ENCODE peak calls at places on chromosomes 11 and 22, in eight cellular contexts. W, U, X, L, M, Z, F and B are unnamed samples.

GRCh38 chr11:58142781-58143180 is 17.5 kb upstream of the OR9I1 start:
- DNase-seq in W (no peak), U (no peak), X (no peak), L (no peak), M (no peak), Z (no peak), F (no peak), B (no peak)

GRCh38 chr22:20580179-20580578 is 72.8 kb downstream of the MED15 start:
- DNase-seq in W (no peak), U (no peak), X (peak; percentile 77), L (no peak), M (no peak), Z (no peak), F (no peak), B (no peak)

GRCh38 chr11:96149743-96150555 is 193.0 kb downstream of the MAML2 start:
- DNase-seq in W (no peak), U (no peak), X (peak; percentile 87), L (no peak), M (peak; percentile 46), Z (no peak), F (no peak), B (no peak)

GRCh38 chr22:40308999-40309578 is 37.2 kb upstream of the ADSL start:
- DNase-seq in W (no peak), U (no peak), X (no peak), L (no peak), M (peak; percentile 5), Z (no peak), F (no peak), B (no peak)

GRCh38 chr22:36435516-36436415 is 45.7 kb downstream of the TXN2 start:
- DNase-seq in W (peak; percentile 72), U (no peak), X (peak; percentile 36), L (no peak), M (no peak), Z (peak; percentile 67), F (peak; percentile 87), B (peak; percentile 85)

GRCh38 chr22:25941365-25941960 is 199.5 kb downstream of the MYO18B start:
- DNase-seq in W (no peak), U (no peak), X (no peak), L (no peak), M (no peak), Z (no peak), F (no peak), B (no peak)

GRCh38 chr11:6200975-6201374 is 2.0 kb downstream of the OR52W1 start:
- DNase-seq in W (no peak), U (peak; percentile 47), X (no peak), L (no peak), M (no peak), Z (no peak), F (no peak), B (no peak)

GRCh38 chr11:19728436-19728835 is 15.8 kb downstream of the NAV2 start:
- DNase-seq in W (no peak), U (no peak), X (peak; percentile 76), L (no peak), M (no peak), Z (no peak), F (no peak), B (no peak)

GRCh38 chr22:23079240-23079768 is 9.0 kb downstream of the GNAZ start:
- DNase-seq in W (no peak), U (no peak), X (peak; percentile 48), L (no peak), M (no peak), Z (no peak), F (no peak), B (no peak)

GRCh38 chr11:9362393-9362863 is 22.0 kb upstream of the IPO7 start:
- DNase-seq in W (no peak), U (no peak), X (peak; percentile 54), L (no peak), M (no peak), Z (peak; percentile 81), F (no peak), B (no peak)

GRCh38 chr11:34050536-34050935 is 995 bp upstream of the CAPRIN1 start:
- DNase-seq in W (no peak), U (no peak), X (peak; percentile 90), L (no peak), M (no peak), Z (no peak), F (no peak), B (no peak)

GRCh38 chr22:43993072-43993760 is 30.9 kb upstream of the PARVB start:
- DNase-seq in W (peak; percentile 83), U (peak; percentile 45), X (peak; percentile 97), L (no peak), M (peak; percentile 51), Z (peak; percentile 77), F (peak; percentile 62), B (peak; percentile 61)

GRCh38 chr22:36507518-36508010 is 724 bp upstream of the FOXRED2 start:
- DNase-seq in W (no peak), U (no peak), X (no peak), L (no peak), M (no peak), Z (no peak), F (no peak), B (no peak)

GRCh38 chr11:102306048-102306575 is 11.2 kb upstream of the BIRC3 start:
- DNase-seq in W (no peak), U (no peak), X (no peak), L (no peak), M (peak; percentile 59), Z (no peak), F (peak; percentile 32), B (peak; percentile 68)

GRCh38 chr22:46823248-46823647 is 60.8 kb downstream of the TBC1D22A start:
- DNase-seq in W (no peak), U (no peak), X (no peak), L (no peak), M (no peak), Z (no peak), F (no peak), B (peak; percentile 20)

GRCh38 chr11:85539740-85540139 is 87.4 kb downstream of the DLG2 start:
- DNase-seq in W (no peak), U (no peak), X (no peak), L (no peak), M (no peak), Z (no peak), F (no peak), B (no peak)

GRCh38 chr11:80855975-80856524 is 1415.2 kb upstream of the TENM4 start:
- DNase-seq in W (no peak), U (no peak), X (no peak), L (no peak), M (no peak), Z (no peak), F (no peak), B (no peak)

GRCh38 chr22:16925407-16925966 is 82.5 kb downstream of the GAB4 start:
- DNase-seq in W (no peak), U (no peak), X (no peak), L (no peak), M (no peak), Z (no peak), F (no peak), B (no peak)

GRCh38 chr22:16917144-16918003 is 90.6 kb downstream of the GAB4 start:
- DNase-seq in W (peak; percentile 87), U (peak; percentile 51), X (peak; percentile 79), L (no peak), M (peak; percentile 14), Z (peak; percentile 32), F (peak; percentile 73), B (peak; percentile 58)

DNA sequence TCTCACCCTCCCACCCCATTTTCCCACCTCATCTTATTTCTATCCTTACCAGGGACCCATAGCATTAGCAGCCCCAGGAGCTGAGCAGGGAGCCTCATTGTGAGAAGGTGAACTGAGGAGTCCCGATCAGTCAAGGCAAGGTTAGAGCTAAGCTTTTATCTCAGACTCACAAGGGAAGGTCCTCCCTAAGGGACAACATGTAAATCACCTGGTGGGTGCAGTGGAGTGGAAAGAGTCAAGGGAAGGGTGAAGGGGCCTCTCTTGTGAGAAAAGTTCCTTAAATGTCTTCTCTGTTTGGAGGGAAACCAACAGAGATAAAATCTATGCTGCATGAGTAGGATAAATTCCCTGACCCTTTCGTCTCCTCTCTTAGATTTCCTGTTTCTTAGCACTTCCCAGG is 85.9 kb downstream of the GAB4 start:
- DNase-seq in W (no peak), U (no peak), X (no peak), L (no peak), M (no peak), Z (no peak), F (no peak), B (no peak)
- H3K4me3 ChIP-seq in W (no peak overlapping the region), U (no peak overlapping the region), X (no peak overlapping the region), L (no peak overlapping the region), M (no peak overlapping the region), Z (no peak overlapping the region), F (no peak overlapping the region), B (no peak overlapping the region)

DNA sequence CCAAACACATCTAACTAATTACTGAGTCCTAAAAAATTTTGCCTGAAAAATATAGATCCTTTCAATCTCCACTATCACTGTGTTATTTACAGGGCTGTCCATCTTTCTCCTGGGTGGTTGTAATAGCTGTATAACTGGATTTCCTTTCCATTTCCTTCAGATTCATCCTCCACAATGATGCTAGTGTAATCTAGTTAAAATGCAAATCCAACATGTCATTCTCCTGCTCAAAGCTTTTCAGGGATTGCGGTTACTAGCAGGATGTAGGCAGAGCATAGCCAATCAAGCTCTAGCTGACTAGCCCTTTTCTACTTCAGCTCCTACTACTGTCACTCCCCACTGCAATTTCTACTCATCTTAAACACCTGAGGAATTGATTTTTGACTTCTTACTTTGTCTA is 283.0 kb downstream of the RAB38 start:
- DNase-seq in W (peak; percentile 32), U (no peak), X (no peak), L (no peak), M (no peak), Z (no peak), F (no peak), B (no peak)
- H3K9me3 ChIP-seq in W (no peaks in the 10 kb centered on the region), U (no peaks in the 10 kb centered on the region), X (no peaks in the 10 kb centered on the region), L (no peaks in the 10 kb centered on the region), M (no peaks in the 10 kb centered on the region), Z (no peaks in the 10 kb centered on the region), F (no peaks in the 10 kb centered on the region), B (no peaks in the 10 kb centered on the region)

DNA sequence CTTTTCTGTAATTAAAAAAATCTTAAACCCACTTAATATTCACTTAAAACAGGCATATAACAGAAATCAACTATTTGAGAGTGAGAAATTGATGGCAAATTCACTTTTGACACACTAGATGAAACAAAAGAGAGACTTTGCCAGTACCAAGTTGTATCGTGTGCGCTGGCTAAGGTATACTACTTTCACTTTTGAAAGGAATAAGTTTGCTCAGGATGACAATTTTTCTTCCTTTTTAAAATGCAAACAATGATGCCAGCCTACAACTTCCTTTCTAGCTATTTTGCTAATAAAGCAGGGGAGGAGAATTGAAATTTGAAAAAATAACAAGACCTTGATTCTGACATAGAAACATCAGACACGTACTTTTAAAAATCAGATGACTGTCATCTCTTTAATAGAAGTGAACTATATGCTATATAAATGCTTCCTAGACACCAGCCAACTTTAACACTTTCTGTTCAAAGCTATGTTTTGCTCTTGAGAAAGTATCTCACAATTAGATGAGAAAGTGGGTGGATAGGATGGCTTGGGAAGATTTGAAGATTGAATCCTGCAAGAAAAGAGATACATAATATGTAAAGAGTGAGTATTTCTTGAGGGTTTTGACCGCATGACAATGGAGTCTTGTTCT is 41.6 kb upstream of the BLID start:
- DNase-seq in W (no peak), U (no peak), X (no peak), L (no peak), M (peak; percentile 54), Z (no peak), F (no peak), B (no peak)
- H3K4me1 ChIP-seq in W (peaks cover 25% of the 10 kb centered on the region), U (no peaks in the 10 kb centered on the region), X (peaks cover 87% of the 10 kb centered on the region), L (peaks cover 24% of the 10 kb centered on the region), M (peaks cover 44% of the 10 kb centered on the region), Z (no peaks in the 10 kb centered on the region), F (no peaks in the 10 kb centered on the region), B (no peaks in the 10 kb centered on the region)

DNA sequence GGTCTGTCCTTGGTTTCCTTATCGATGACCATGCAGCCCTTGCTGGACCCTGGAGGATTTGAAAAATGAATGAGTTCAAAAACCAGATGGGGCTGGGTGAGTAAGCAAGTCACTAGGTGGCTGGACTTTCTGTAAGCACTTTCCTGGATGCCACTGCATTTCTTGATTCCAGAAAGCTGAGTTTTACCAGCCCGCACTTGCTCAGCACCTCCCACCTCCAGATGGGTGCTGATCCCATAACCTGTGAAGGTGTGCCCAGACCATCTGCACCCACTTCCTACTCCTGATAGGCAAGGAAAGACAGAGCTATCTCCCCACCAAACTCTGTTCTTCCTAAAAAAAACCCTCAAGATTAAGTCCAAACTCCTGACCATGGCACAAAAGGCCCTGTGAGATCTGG is 21.1 kb downstream of the ASCC2 start:
- DNase-seq in W (no peak), U (no peak), X (no peak), L (no peak), M (no peak), Z (no peak), F (no peak), B (no peak)
- H3K4me3 ChIP-seq in W (no peak overlapping the region), U (no peak overlapping the region), X (no peak overlapping the region), L (no peak overlapping the region), M (no peak overlapping the region), Z (no peak overlapping the region), F (no peak overlapping the region), B (no peak overlapping the region)